ENCODE peak calls at places on chromosomes 16 and 17, in six cellular contexts. D, R, K, M, N and Y are unnamed samples.

GRCh38 chr16:62738631-62739030 is 702.4 kb upstream of the CDH8 start:
- DNase-seq in R (no peak), M (no peak), K (no peak), D (no peak), N (no peak), Y (no peak)

GRCh38 chr17:80819422-80820164 is 172.0 kb upstream of the CHMP6 start:
- DNase-seq in M (no peak), K (no peak), R (no peak), N (no peak), D (no peak), Y (no peak)

GRCh38 chr17:17609121-17609520 is 17.6 kb upstream of the PEMT start:
- DNase-seq in N (no peak), D (peak), R (no peak), M (no peak), K (peak), Y (no peak)

GRCh38 chr16:5350118-5350517 is 252.5 kb upstream of the EEF2KMT start:
- DNase-seq in R (no peak), N (no peak), M (no peak), D (peak), K (peak), Y (no peak)

GRCh38 chr17:63519116-63519881 is 3.9 kb upstream of the KCNH6 start:
- DNase-seq in D (no peak), K (no peak), M (no peak), N (no peak), R (no peak), Y (no peak)

GRCh38 chr16:11129378-11129781 is 126.6 kb downstream of the SOCS1 start:
- DNase-seq in D (no peak), N (no peak), M (no peak), K (no peak), R (peak), Y (no peak)

GRCh38 chr17:4747847-4748246 is 8.1 kb upstream of the CXCL16 start:
- DNase-seq in M (no peak), R (no peak), D (no peak), K (no peak), N (no peak), Y (no peak)

GRCh38 chr16:47728229-47728628 is 267.1 kb downstream of the PHKB start:
- DNase-seq in R (no peak), N (no peak), D (no peak), M (no peak), K (no peak), Y (no peak)

GRCh38 chr16:4852221-4852872 is 5.1 kb downstream of the UBN1 start:
- DNase-seq in N (no peak), M (peak), D (no peak), R (peak), K (no peak), Y (no peak)

GRCh38 chr17:2545393-2545792 is 33.7 kb upstream of the METTL16 start:
- DNase-seq in N (no peak), K (no peak), D (peak), R (peak), M (no peak), Y (no peak)

GRCh38 chr17:35243459-35244204 is 760 bp downstream of the SLFN5 start:
- DNase-seq in M (peak), D (peak), R (peak), N (peak), K (peak), Y (no peak)

GRCh38 chr16:68291227-68291626 is 19.5 kb downstream of the SLC7A6OS start:
- DNase-seq in D (no peak), K (no peak), R (no peak), M (no peak), N (no peak), Y (no peak)

GRCh38 chr17:21370430-21370829 is 5.7 kb upstream of the KCNJ12 start:
- DNase-seq in K (no peak), R (peak), N (peak), M (no peak), D (peak), Y (no peak)

GRCh38 chr16:49698931-49699715 is 156.8 kb downstream of the ZNF423 start:
- DNase-seq in N (no peak), D (peak), R (peak), K (no peak), M (no peak), Y (no peak)

GRCh38 chr16:22711847-22712246 is 102.1 kb upstream of the HS3ST2 start:
- DNase-seq in R (no peak), K (no peak), N (no peak), D (no peak), M (no peak), Y (no peak)

GRCh38 chr16:66416981-66417700 is 10.0 kb upstream of the BEAN1 start:
- DNase-seq in M (peak), N (no peak), D (no peak), R (peak), K (no peak), Y (no peak)

GRCh38 chr17:42819939-42820535 is 4.0 kb downstream of the BECN1 start:
- DNase-seq in N (peak), M (peak), K (peak), R (peak), D (peak), Y (peak)

GRCh38 chr16:46915483-46916025 is 31.4 kb downstream of the GPT2 start:
- DNase-seq in D (no peak), M (no peak), K (no peak), R (no peak), N (no peak), Y (no peak)

GRCh38 chr16:49961087-49961486 is 63.9 kb upstream of the CNEP1R1 start:
- DNase-seq in M (peak), N (no peak), K (no peak), R (no peak), D (no peak), Y (no peak)

GRCh38 chr16:88747588-88748301 is 37.3 kb downstream of the PIEZO1 start:
- DNase-seq in N (no peak), R (peak), D (peak), K (peak), M (no peak), Y (peak)

GRCh38 chr16:28981517-28981916 is 3.3 kb upstream of the LAT start:
- DNase-seq in D (peak), R (no peak), M (no peak), N (no peak), K (peak), Y (no peak)

GRCh38 chr16:86240716-86241363 is 269.5 kb upstream of the FOXF1 start:
- DNase-seq in K (no peak), D (no peak), M (no peak), N (no peak), R (peak), Y (peak)

GRCh38 chr16:89505204-89506112 is 2.7 kb upstream of the SPG7 start:
- DNase-seq in M (peak), N (no peak), R (peak), K (no peak), D (no peak), Y (no peak)

GRCh38 chr17:2400474-2400866 is 390 bp downstream of the MNT start:
- DNase-seq in R (peak), N (peak), D (peak), K (peak), M (no peak), Y (peak)

GRCh38 chr17:18315498-18316360 is 636 bp downstream of the SMCR8 start:
- DNase-seq in K (no peak), M (peak), N (no peak), D (no peak), R (no peak), Y (no peak)

GRCh38 chr17:74373838-74374606 is 6.7 kb downstream of the GPR142 start:
- DNase-seq in R (peak), D (no peak), M (no peak), K (no peak), N (no peak), Y (no peak)

GRCh38 chr16:59993101-59993500 is 1259.0 kb upstream of the GOT2 start:
- DNase-seq in D (peak), N (no peak), K (no peak), R (no peak), M (no peak), Y (no peak)

GRCh38 chr17:82981141-82981540 is 98.3 kb upstream of the METRNL start:
- DNase-seq in M (no peak), N (no peak), K (no peak), R (no peak), D (no peak), Y (no peak)

GRCh38 chr16:4994719-4995434 is 36.7 kb downstream of the SEC14L5 start:
- DNase-seq in N (no peak), R (no peak), D (no peak), M (no peak), K (no peak), Y (no peak)

GRCh38 chr16:74852500-74852875 is 77.9 kb upstream of the FA2H start:
- DNase-seq in R (no peak), M (no peak), K (no peak), D (no peak), N (no peak), Y (no peak)

GRCh38 chr17:70901870-70902269 is 732.5 kb downstream of the KCNJ2 start:
- DNase-seq in D (no peak), M (no peak), K (no peak), R (no peak), N (no peak), Y (no peak)
- H2BK15ac ChIP-seq in D (no peak), M (no peak), K (no peak), R (no peak), N (no peak), Y (no peak)

DNA sequence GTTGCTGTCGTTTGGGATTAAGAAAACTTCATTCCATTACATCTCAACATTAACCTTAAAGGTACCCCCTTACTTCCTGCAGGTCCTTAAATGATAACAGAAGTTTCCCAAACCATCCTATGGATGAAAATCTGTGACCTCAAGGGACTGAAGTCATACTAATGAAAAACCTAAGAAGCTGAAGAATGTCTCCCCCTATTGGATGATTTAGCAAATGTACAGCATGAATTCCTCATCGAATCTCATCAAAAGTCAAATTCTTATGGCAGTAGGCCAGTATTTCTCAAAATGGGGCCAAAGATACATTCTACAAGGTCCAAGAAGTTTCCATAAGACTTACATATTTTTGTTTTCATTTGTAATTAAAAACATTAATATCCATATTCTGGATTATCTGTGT is 13.5 kb downstream of the SCO1 start:
- DNase-seq in R (peak), N (peak), D (peak), K (no peak), M (peak), Y (no peak)
- H2AK5ac ChIP-seq in R (no peak), N (no peak), D (no peak), K (no peak), M (no peak), Y (no peak)

GRCh38 chr16:84220851-84221250 is 19.0 kb downstream of the KCNG4 start:
- DNase-seq in D (no peak), R (peak), N (no peak), K (no peak), M (peak), Y (no peak)
- H2BK15ac ChIP-seq in D (no peak), R (no peak), N (no peak), K (no peak), M (no peak), Y (no peak)

GRCh38 chr17:28576758-28577465 is at the start of gene ALDOC:
- DNase-seq in N (peak), M (peak), D (peak), R (peak), K (peak), Y (peak)

GRCh38 chr17:28575126-28575795 is 1.4 kb downstream of the ALDOC start:
- DNase-seq in D (peak), M (no peak), R (no peak), N (no peak), K (no peak), Y (no peak)

GRCh38 chr17:28579526-28579925 is 2.8 kb upstream of the ALDOC start:
- DNase-seq in M (no peak), D (no peak), N (no peak), R (no peak), K (no peak), Y (no peak)

GRCh38 chr17:28578246-28579195 is 1.8 kb upstream of the ALDOC start:
- DNase-seq in M (no peak), K (no peak), N (no peak), R (no peak), D (no peak), Y (no peak)

DNA sequence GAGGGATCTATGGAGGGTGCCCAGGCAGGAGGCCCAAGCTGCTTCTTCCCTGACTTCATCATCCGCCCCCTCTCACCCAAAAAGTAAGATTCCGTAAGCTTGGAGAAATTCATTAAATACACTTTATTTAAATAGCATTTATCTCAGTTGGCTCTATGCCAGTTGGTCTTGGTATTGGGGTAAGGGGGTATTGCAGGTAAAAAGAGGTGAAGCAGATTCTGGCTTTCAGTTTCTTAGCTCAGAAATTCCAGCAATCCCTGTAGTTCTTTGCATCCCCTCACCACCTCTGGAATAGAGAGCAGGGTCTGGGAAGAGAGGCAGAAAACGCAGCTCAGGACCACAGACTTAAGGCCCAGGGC is 750 bp upstream of the ALDOC start:
- DNase-seq in R (no peak), N (no peak), M (no peak), D (no peak), K (no peak), Y (no peak)
- H2AK5ac ChIP-seq in R (no peak), N (no peak), M (no peak), D (no peak), K (no peak), Y (no peak)

GRCh38 chr16:73390491-73390890 is 342.6 kb upstream of the ZFHX3 start:
- DNase-seq in D (no peak), N (no peak), K (no peak), R (no peak), M (no peak), Y (no peak)
- H2BK15ac ChIP-seq in D (no peak), N (no peak), K (no peak), R (no peak), M (no peak), Y (no peak)

GRCh38 chr17:44217738-44218343 is 1.6 kb downstream of the UBTF start:
- DNase-seq in R (peak), D (no peak), N (no peak), K (no peak), M (no peak), Y (no peak)
- H2AK5ac ChIP-seq in R (no peak), D (no peak), N (peak), K (no peak), M (peak), Y (no peak)

GRCh38 chr17:36628576-36628975 is 27.2 kb downstream of the MRM1 start:
- DNase-seq in M (no peak), D (no peak), R (no peak), K (no peak), N (no peak), Y (no peak)
- H2BK15ac ChIP-seq in M (no peak), D (no peak), R (no peak), K (no peak), N (peak), Y (peak)

GRCh38 chr17:48996696-48997102 is 486 bp upstream of the IGF2BP1 start:
- DNase-seq in K (no peak), M (no peak), D (no peak), R (no peak), N (no peak), Y (no peak)
- H2AK5ac ChIP-seq in K (no peak), M (no peak), D (peak), R (no peak), N (peak), Y (peak)